ENCODE peak calls at places on chromosomes 16 and 17, in seven cellular contexts. H is stimulated activated CD4-positive, alpha-beta T cell treated with anti-CD3 and anti-CD28 coated beads, Interleukin-1b, Interleukin-23, amount 100 ng/mL, for 1 hour; D is GM03348; K is COR-L47; G is NCI-H1417; V is stimulated activated CD8-positive, alpha-beta memory T cell treated with anti-CD3 and anti-CD28 coated beads, Interleukin-7, amount 100 ng/mL, for 24 hours; E is kidney glomerular epithelial cell. Q is an unnamed sample.

GRCh38 chr17:76562734-76563148 is 22.9 kb downstream of the PRCD start:
- DNase-seq in H (no peak), D (peak; percentile 84), K (no peak), G (no peak), V (no peak), E (no peak), Q (no peak)

GRCh38 chr16:9612267-9612666 is 520.8 kb downstream of the HAPSTR1 start:
- DNase-seq in H (no peak), D (no peak), K (no peak), G (no peak), V (no peak), E (no peak), Q (no peak)

GRCh38 chr16:69040144-69040909 is 65.1 kb upstream of the HAS3 start:
- DNase-seq in H (no peak), D (peak; percentile 16), K (no peak), G (no peak), V (no peak), E (peak; percentile 45), Q (no peak)

GRCh38 chr17:52546493-52546892 is 388.0 kb upstream of the CA10 start:
- DNase-seq in H (no peak), D (no peak), K (no peak), G (no peak), V (no peak), E (no peak), Q (no peak)

GRCh38 chr17:7330099-7331015 is 1.2 kb upstream of the NEURL4 start:
- DNase-seq in H (peak; percentile 66), D (peak; percentile 92), K (peak; percentile 35), G (peak; percentile 46), V (peak; percentile 64), E (peak; percentile 66), Q (peak; percentile 69)

GRCh38 chr16:6880263-6880662 is 452.4 kb upstream of the RBFOX1 start:
- DNase-seq in H (no peak), D (no peak), K (no peak), G (no peak), V (no peak), E (no peak), Q (no peak)

GRCh38 chr17:6109541-6109940 is 39.4 kb downstream of the WSCD1 start:
- DNase-seq in H (no peak), D (no peak), K (no peak), G (no peak), V (no peak), E (no peak), Q (no peak)

GRCh38 chr16:85204242-85205010 is 92.2 kb upstream of the CIBAR2 start:
- DNase-seq in H (no peak), D (peak; percentile 73), K (no peak), G (no peak), V (no peak), E (no peak), Q (no peak)

GRCh38 chr16:58462997-58463891 is 36.7 kb upstream of the NDRG4 start:
- DNase-seq in H (no peak), D (peak; percentile 37), K (peak; percentile 41), G (no peak), V (no peak), E (no peak), Q (no peak)

GRCh38 chr16:49049191-49049590 is 232.4 kb downstream of the CBLN1 start:
- DNase-seq in H (no peak), D (no peak), K (no peak), G (no peak), V (no peak), E (no peak), Q (no peak)

GRCh38 chr17:9465216-9465921 is 110.3 kb downstream of the STX8 start:
- DNase-seq in H (no peak), D (peak; percentile 79), K (no peak), G (no peak), V (no peak), E (no peak), Q (no peak)

GRCh38 chr17:31509095-31509804 is 117.8 kb downstream of the RAB11FIP4 start:
- DNase-seq in H (no peak), D (no peak), K (no peak), G (no peak), V (no peak), E (no peak), Q (no peak)

GRCh38 chr17:75639771-75640555 is 6.7 kb downstream of the SMIM5 start:
- DNase-seq in H (no peak), D (no peak), K (no peak), G (no peak), V (no peak), E (no peak), Q (peak; percentile 80)

GRCh38 chr16:86737083-86737482 is 158.7 kb downstream of the FOXL1 start:
- DNase-seq in H (no peak), D (no peak), K (no peak), G (no peak), V (no peak), E (no peak), Q (no peak)

Q was measured in breast epithelium.